ENCODE peak calls at places on chromosomes 3 and 15, in eight cellular contexts. A, C, I, D, Y, O, U and Q are unnamed samples.

GRCh38 chr3:45915518-45916231 is 27.6 kb upstream of the CXCR6 start:
- DNase-seq in D (no peak), C (no peak), U (peak), I (no peak), A (peak), Y (peak), O (no peak), Q (no peak)

GRCh38 chr3:187027531-187027936 is 97.2 kb downstream of the ST6GAL1 start:
- DNase-seq in C (no peak), Y (peak), U (peak), A (peak), I (no peak), D (no peak), O (no peak), Q (no peak)

GRCh38 chr3:65406470-65406869 is 632.2 kb downstream of the MAGI1 start:
- DNase-seq in I (no peak), U (no peak), D (no peak), O (no peak), Y (no peak), A (no peak), C (no peak), Q (no peak)

GRCh38 chr15:63089260-63090043 is 32.2 kb upstream of the LACTB start:
- DNase-seq in A (no peak), I (no peak), U (no peak), D (peak), O (peak), Y (no peak), C (peak), Q (no peak)

GRCh38 chr3:42996633-42997075 is 17.5 kb downstream of the GASK1A start:
- DNase-seq in I (no peak), C (no peak), Y (no peak), U (no peak), A (no peak), D (no peak), O (no peak), Q (no peak)

GRCh38 chr15:99249270-99249817 is at the start of gene TTC23:
- DNase-seq in Y (no peak), I (no peak), D (no peak), U (no peak), O (peak), C (peak), A (no peak), Q (peak)

GRCh38 chr15:64751464-64751863 is 23.9 kb downstream of the RBPMS2 start:
- DNase-seq in Y (no peak), I (no peak), C (no peak), A (no peak), U (no peak), D (no peak), O (no peak), Q (no peak)

GRCh38 chr3:168467085-168467714 is 371.5 kb upstream of the GOLIM4 start:
- DNase-seq in A (no peak), I (no peak), C (peak), Y (no peak), D (no peak), O (peak), U (no peak), Q (no peak)